ENCODE peak calls at places on chromosomes 2 and 18, in nine cellular contexts. One of them, this sample, is unnamed.

GRCh38 chr2:235614176-235614860 is 120.5 kb downstream of the AGAP1 start:
- DNase-seq in left colon: peak; percentile 23
- DNase-seq in GM13977: no peak
- DNase-seq in T follicular helper cell: no peak
- DNase-seq in NCI-H1105 treated with DMSO at 0.1 percent for 48 hours: no peak
- DNase-seq in pancreas: no peak
- DNase-seq in tibial artery: no peak
- DNase-seq in neuronal stem cell: no peak
- DNase-seq in nucleus accumbens: no peak
- DNase-seq in this sample: no peak

GRCh38 chr2:7825591-7826312 is 856.1 kb upstream of the ID2 start:
- DNase-seq in left colon: no peak
- DNase-seq in GM13977: peak; percentile 70
- DNase-seq in T follicular helper cell: no peak
- DNase-seq in NCI-H1105 treated with DMSO at 0.1 percent for 48 hours: no peak
- DNase-seq in pancreas: peak; percentile 45
- DNase-seq in tibial artery: no peak
- DNase-seq in neuronal stem cell: no peak
- DNase-seq in nucleus accumbens: no peak
- DNase-seq in this sample: no peak

GRCh38 chr2:1728821-1729220 is 15.5 kb downstream of the PXDN start:
- DNase-seq in left colon: no peak
- DNase-seq in GM13977: no peak
- DNase-seq in T follicular helper cell: no peak
- DNase-seq in NCI-H1105 treated with DMSO at 0.1 percent for 48 hours: no peak
- DNase-seq in pancreas: no peak
- DNase-seq in tibial artery: peak; percentile 75
- DNase-seq in neuronal stem cell: no peak
- DNase-seq in nucleus accumbens: no peak
- DNase-seq in this sample: no peak

GRCh38 chr2:239396881-239397681 is 3.7 kb downstream of the HDAC4 start:
- DNase-seq in left colon: no peak
- DNase-seq in GM13977: no peak
- DNase-seq in T follicular helper cell: peak; percentile 24
- DNase-seq in NCI-H1105 treated with DMSO at 0.1 percent for 48 hours: no peak
- DNase-seq in pancreas: peak; percentile 30
- DNase-seq in tibial artery: no peak
- DNase-seq in neuronal stem cell: no peak
- DNase-seq in nucleus accumbens: no peak
- DNase-seq in this sample: no peak

GRCh38 chr18:73318732-73319479 is 451.1 kb upstream of the NETO1 start:
- DNase-seq in left colon: no peak
- DNase-seq in GM13977: no peak
- DNase-seq in T follicular helper cell: no peak
- DNase-seq in NCI-H1105 treated with DMSO at 0.1 percent for 48 hours: peak; percentile 4
- DNase-seq in pancreas: peak; percentile 32
- DNase-seq in tibial artery: no peak
- DNase-seq in neuronal stem cell: no peak
- DNase-seq in nucleus accumbens: no peak
- DNase-seq in this sample: no peak

GRCh38 chr2:172968061-172968469 is 107.6 kb upstream of the MAP3K20 start:
- DNase-seq in left colon: peak; percentile 6
- DNase-seq in GM13977: no peak
- DNase-seq in T follicular helper cell: no peak
- DNase-seq in NCI-H1105 treated with DMSO at 0.1 percent for 48 hours: no peak
- DNase-seq in pancreas: peak; percentile 50
- DNase-seq in tibial artery: peak; percentile 84
- DNase-seq in neuronal stem cell: no peak
- DNase-seq in nucleus accumbens: no peak
- DNase-seq in this sample: no peak

GRCh38 chr18:10979411-10979810 is 170.0 kb downstream of the PIEZO2 start:
- DNase-seq in left colon: no peak
- DNase-seq in GM13977: no peak
- DNase-seq in T follicular helper cell: no peak
- DNase-seq in NCI-H1105 treated with DMSO at 0.1 percent for 48 hours: no peak
- DNase-seq in pancreas: no peak
- DNase-seq in tibial artery: no peak
- DNase-seq in neuronal stem cell: no peak
- DNase-seq in nucleus accumbens: no peak
- DNase-seq in this sample: no peak

GRCh38 chr18:63708650-63709049 is 5.9 kb downstream of the SERPINB11 start:
- DNase-seq in left colon: no peak
- DNase-seq in GM13977: no peak
- DNase-seq in T follicular helper cell: no peak
- DNase-seq in NCI-H1105 treated with DMSO at 0.1 percent for 48 hours: no peak
- DNase-seq in pancreas: no peak
- DNase-seq in tibial artery: no peak
- DNase-seq in neuronal stem cell: no peak
- DNase-seq in nucleus accumbens: no peak
- DNase-seq in this sample: no peak

GRCh38 chr2:164014068-164014577 is 278.3 kb upstream of the FIGN start:
- DNase-seq in left colon: no peak
- DNase-seq in GM13977: no peak
- DNase-seq in T follicular helper cell: no peak
- DNase-seq in NCI-H1105 treated with DMSO at 0.1 percent for 48 hours: no peak
- DNase-seq in pancreas: no peak
- DNase-seq in tibial artery: no peak
- DNase-seq in neuronal stem cell: no peak
- DNase-seq in nucleus accumbens: peak; percentile 65
- DNase-seq in this sample: no peak

GRCh38 chr2:153354406-153354805 is 124.2 kb downstream of the RPRM start:
- DNase-seq in left colon: no peak
- DNase-seq in GM13977: no peak
- DNase-seq in T follicular helper cell: no peak
- DNase-seq in NCI-H1105 treated with DMSO at 0.1 percent for 48 hours: no peak
- DNase-seq in pancreas: no peak
- DNase-seq in tibial artery: no peak
- DNase-seq in neuronal stem cell: no peak
- DNase-seq in nucleus accumbens: no peak
- DNase-seq in this sample: no peak

GRCh38 chr18:29383311-29384273 is 1206.7 kb upstream of the CDH2 start:
- DNase-seq in left colon: no peak
- DNase-seq in GM13977: no peak
- DNase-seq in T follicular helper cell: no peak
- DNase-seq in NCI-H1105 treated with DMSO at 0.1 percent for 48 hours: no peak
- DNase-seq in pancreas: no peak
- DNase-seq in tibial artery: no peak
- DNase-seq in neuronal stem cell: no peak
- DNase-seq in nucleus accumbens: no peak
- DNase-seq in this sample: no peak

GRCh38 chr2:193929131-193929530 is 1727.9 kb upstream of the SLC39A10 start:
- DNase-seq in left colon: no peak
- DNase-seq in GM13977: no peak
- DNase-seq in T follicular helper cell: no peak
- DNase-seq in NCI-H1105 treated with DMSO at 0.1 percent for 48 hours: no peak
- DNase-seq in pancreas: no peak
- DNase-seq in tibial artery: no peak
- DNase-seq in neuronal stem cell: no peak
- DNase-seq in nucleus accumbens: no peak
- DNase-seq in this sample: no peak

GRCh38 chr2:203534486-203535077 is 519 bp downstream of the RAPH1 start:
- DNase-seq in left colon: no peak
- DNase-seq in GM13977: peak; percentile 59
- DNase-seq in T follicular helper cell: peak; percentile 3
- DNase-seq in NCI-H1105 treated with DMSO at 0.1 percent for 48 hours: no peak
- DNase-seq in pancreas: no peak
- DNase-seq in tibial artery: peak; percentile 71
- DNase-seq in neuronal stem cell: no peak
- DNase-seq in nucleus accumbens: no peak
- DNase-seq in this sample: no peak

GRCh38 chr2:137873860-137874259 is 90.4 kb upstream of the HNMT start:
- DNase-seq in left colon: no peak
- DNase-seq in GM13977: no peak
- DNase-seq in T follicular helper cell: no peak
- DNase-seq in NCI-H1105 treated with DMSO at 0.1 percent for 48 hours: peak; percentile 21
- DNase-seq in pancreas: no peak
- DNase-seq in tibial artery: no peak
- DNase-seq in neuronal stem cell: no peak
- DNase-seq in nucleus accumbens: no peak
- DNase-seq in this sample: no peak

GRCh38 chr2:101003278-101003775 is 1.2 kb downstream of the RPL31 start:
- DNase-seq in left colon: peak; percentile 27
- DNase-seq in GM13977: no peak
- DNase-seq in T follicular helper cell: no peak
- DNase-seq in NCI-H1105 treated with DMSO at 0.1 percent for 48 hours: no peak
- DNase-seq in pancreas: no peak
- DNase-seq in tibial artery: no peak
- DNase-seq in neuronal stem cell: no peak
- DNase-seq in nucleus accumbens: no peak
- DNase-seq in this sample: no peak

This sample was measured in dorsolateral prefrontal cortex.